ENCODE peak calls at places on chromosomes 2 and 18, in ten cellular contexts. One of them, this sample, is unnamed. For H3K4me1, the result is how much of the 10 kb centered on the place peaks cover.

GRCh38 chr2:165203689-165204559 is at the start of gene SCN3A:
- DNase-seq in fibroblast of lung: peak
- DNase-seq in cardiac muscle cell: peak
- DNase-seq in tibial artery: no peak
- DNase-seq in GM23248: peak
- DNase-seq in adrenal gland: peak
- DNase-seq in right cardiac atrium: no peak
- DNase-seq in naive thymus-derived CD4-positive, alpha-beta T cell: peak
- DNase-seq in CD8-positive, alpha-beta memory T cell: no peak
- DNase-seq in upper lobe of right lung: no peak
- DNase-seq in this sample: no peak

GRCh38 chr2:40213071-40213470 is 238.8 kb downstream of the SLC8A1 start:
- DNase-seq in fibroblast of lung: peak
- DNase-seq in cardiac muscle cell: no peak
- DNase-seq in tibial artery: no peak
- DNase-seq in GM23248: peak
- DNase-seq in adrenal gland: no peak
- DNase-seq in right cardiac atrium: no peak
- DNase-seq in naive thymus-derived CD4-positive, alpha-beta T cell: no peak
- DNase-seq in CD8-positive, alpha-beta memory T cell: no peak
- DNase-seq in upper lobe of right lung: no peak
- DNase-seq in this sample: no peak

GRCh38 chr2:62505649-62506420 is at the start of gene TMEM17:
- DNase-seq in fibroblast of lung: peak
- DNase-seq in cardiac muscle cell: peak
- DNase-seq in tibial artery: peak
- DNase-seq in GM23248: peak
- DNase-seq in adrenal gland: peak
- DNase-seq in right cardiac atrium: peak
- DNase-seq in naive thymus-derived CD4-positive, alpha-beta T cell: peak
- DNase-seq in CD8-positive, alpha-beta memory T cell: no peak
- DNase-seq in upper lobe of right lung: peak
- DNase-seq in this sample: peak

GRCh38 chr2:39851691-39852110 is 72.6 kb upstream of the THUMPD2 start:
- DNase-seq in fibroblast of lung: peak
- DNase-seq in cardiac muscle cell: no peak
- DNase-seq in tibial artery: no peak
- DNase-seq in GM23248: peak
- DNase-seq in adrenal gland: no peak
- DNase-seq in right cardiac atrium: no peak
- DNase-seq in naive thymus-derived CD4-positive, alpha-beta T cell: no peak
- DNase-seq in CD8-positive, alpha-beta memory T cell: no peak
- DNase-seq in upper lobe of right lung: no peak
- DNase-seq in this sample: no peak

GRCh38 chr18:62329676-62330454 is 4.8 kb downstream of the TNFRSF11A start:
- DNase-seq in fibroblast of lung: peak
- DNase-seq in cardiac muscle cell: peak
- DNase-seq in tibial artery: peak
- DNase-seq in GM23248: peak
- DNase-seq in adrenal gland: no peak
- DNase-seq in right cardiac atrium: peak
- DNase-seq in naive thymus-derived CD4-positive, alpha-beta T cell: peak
- DNase-seq in CD8-positive, alpha-beta memory T cell: peak
- DNase-seq in upper lobe of right lung: no peak
- DNase-seq in this sample: no peak

GRCh38 chr18:48412339-48412929 is 3.3 kb upstream of the ZBTB7C start:
- DNase-seq in fibroblast of lung: no peak
- DNase-seq in cardiac muscle cell: peak
- DNase-seq in tibial artery: no peak
- DNase-seq in GM23248: peak
- DNase-seq in adrenal gland: no peak
- DNase-seq in right cardiac atrium: no peak
- DNase-seq in naive thymus-derived CD4-positive, alpha-beta T cell: peak
- DNase-seq in CD8-positive, alpha-beta memory T cell: no peak
- DNase-seq in upper lobe of right lung: no peak
- DNase-seq in this sample: no peak

GRCh38 chr18:62131305-62131909 is 55.4 kb downstream of the PIGN start:
- DNase-seq in fibroblast of lung: peak
- DNase-seq in cardiac muscle cell: peak
- DNase-seq in tibial artery: no peak
- DNase-seq in GM23248: peak
- DNase-seq in adrenal gland: peak
- DNase-seq in right cardiac atrium: peak
- DNase-seq in naive thymus-derived CD4-positive, alpha-beta T cell: peak
- DNase-seq in CD8-positive, alpha-beta memory T cell: peak
- DNase-seq in upper lobe of right lung: no peak
- DNase-seq in this sample: no peak

GRCh38 chr2:66984864-66985263 is 412.3 kb upstream of the ETAA1 start:
- DNase-seq in fibroblast of lung: no peak
- DNase-seq in cardiac muscle cell: no peak
- DNase-seq in tibial artery: no peak
- DNase-seq in GM23248: no peak
- DNase-seq in adrenal gland: no peak
- DNase-seq in right cardiac atrium: no peak
- DNase-seq in naive thymus-derived CD4-positive, alpha-beta T cell: no peak
- DNase-seq in CD8-positive, alpha-beta memory T cell: no peak
- DNase-seq in upper lobe of right lung: no peak
- DNase-seq in this sample: no peak

GRCh38 chr2:3261511-3261910 is 116.1 kb downstream of the EIPR1 start:
- DNase-seq in fibroblast of lung: no peak
- DNase-seq in cardiac muscle cell: no peak
- DNase-seq in tibial artery: no peak
- DNase-seq in GM23248: no peak
- DNase-seq in adrenal gland: no peak
- DNase-seq in right cardiac atrium: no peak
- DNase-seq in naive thymus-derived CD4-positive, alpha-beta T cell: no peak
- DNase-seq in CD8-positive, alpha-beta memory T cell: no peak
- DNase-seq in upper lobe of right lung: no peak
- DNase-seq in this sample: peak

GRCh38 chr2:8966123-8966908 is 37.2 kb downstream of the MBOAT2 start:
- DNase-seq in fibroblast of lung: peak
- DNase-seq in cardiac muscle cell: no peak
- DNase-seq in tibial artery: no peak
- DNase-seq in GM23248: peak
- DNase-seq in adrenal gland: no peak
- DNase-seq in right cardiac atrium: no peak
- DNase-seq in naive thymus-derived CD4-positive, alpha-beta T cell: no peak
- DNase-seq in CD8-positive, alpha-beta memory T cell: no peak
- DNase-seq in upper lobe of right lung: no peak
- DNase-seq in this sample: no peak

GRCh38 chr2:181070119-181070833 is 89.9 kb downstream of the UBE2E3 start:
- DNase-seq in fibroblast of lung: peak
- DNase-seq in cardiac muscle cell: no peak
- DNase-seq in tibial artery: no peak
- DNase-seq in GM23248: peak
- DNase-seq in adrenal gland: no peak
- DNase-seq in right cardiac atrium: no peak
- DNase-seq in naive thymus-derived CD4-positive, alpha-beta T cell: no peak
- DNase-seq in CD8-positive, alpha-beta memory T cell: no peak
- DNase-seq in upper lobe of right lung: no peak
- DNase-seq in this sample: no peak

GRCh38 chr2:158098171-158098570 is 3.5 kb upstream of the UPP2 start:
- DNase-seq in fibroblast of lung: no peak
- DNase-seq in cardiac muscle cell: no peak
- DNase-seq in tibial artery: no peak
- DNase-seq in GM23248: no peak
- DNase-seq in adrenal gland: no peak
- DNase-seq in right cardiac atrium: no peak
- DNase-seq in naive thymus-derived CD4-positive, alpha-beta T cell: no peak
- DNase-seq in CD8-positive, alpha-beta memory T cell: no peak
- DNase-seq in upper lobe of right lung: no peak
- DNase-seq in this sample: no peak

DNA sequence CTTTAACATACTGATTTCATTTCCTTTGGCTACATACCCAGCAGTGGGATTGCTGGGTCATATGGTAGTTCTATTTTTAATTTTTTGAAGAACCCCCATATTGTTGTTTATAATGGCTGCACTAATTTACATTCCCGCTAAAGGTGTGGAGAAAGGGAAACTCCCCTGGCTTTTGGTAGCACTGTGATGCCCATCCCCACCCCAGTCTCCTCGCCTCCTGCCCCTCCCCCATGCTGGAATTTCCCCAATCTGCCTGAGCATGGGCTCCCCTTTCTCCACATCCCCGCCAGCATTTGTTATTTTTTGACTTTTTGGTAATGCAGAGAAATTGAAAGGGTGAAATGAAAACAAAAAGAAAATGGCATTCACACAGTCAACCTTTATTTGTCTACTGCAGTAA is 30.0 kb upstream of the SULT1C4 start:
- DNase-seq in fibroblast of lung: no peak
- DNase-seq in cardiac muscle cell: no peak
- DNase-seq in tibial artery: no peak
- DNase-seq in GM23248: no peak
- DNase-seq in adrenal gland: no peak
- DNase-seq in right cardiac atrium: no peak
- DNase-seq in naive thymus-derived CD4-positive, alpha-beta T cell: no peak
- DNase-seq in CD8-positive, alpha-beta memory T cell: no peak
- DNase-seq in upper lobe of right lung: no peak
- DNase-seq in this sample: no peak
- H3K4me1 ChIP-seq in fibroblast of lung: under half
- H3K4me1 ChIP-seq in cardiac muscle cell: under half
- H3K4me1 ChIP-seq in tibial artery: under half
- H3K4me1 ChIP-seq in GM23248: under half
- H3K4me1 ChIP-seq in adrenal gland: under half
- H3K4me1 ChIP-seq in right cardiac atrium: under half
- H3K4me1 ChIP-seq in naive thymus-derived CD4-positive, alpha-beta T cell: under half
- H3K4me1 ChIP-seq in CD8-positive, alpha-beta memory T cell: under half
- H3K4me1 ChIP-seq in upper lobe of right lung: under half
- H3K4me1 ChIP-seq in this sample: under half

GRCh38 chr2:216539120-216539519 is 40.5 kb downstream of the RPL37A start:
- DNase-seq in fibroblast of lung: no peak
- DNase-seq in cardiac muscle cell: no peak
- DNase-seq in tibial artery: no peak
- DNase-seq in GM23248: no peak
- DNase-seq in adrenal gland: no peak
- DNase-seq in right cardiac atrium: no peak
- DNase-seq in naive thymus-derived CD4-positive, alpha-beta T cell: no peak
- DNase-seq in CD8-positive, alpha-beta memory T cell: no peak
- DNase-seq in upper lobe of right lung: no peak
- DNase-seq in this sample: no peak

GRCh38 chr2:216536725-216537124 is 38.1 kb downstream of the RPL37A start:
- DNase-seq in fibroblast of lung: no peak
- DNase-seq in cardiac muscle cell: peak
- DNase-seq in tibial artery: no peak
- DNase-seq in GM23248: peak
- DNase-seq in adrenal gland: no peak
- DNase-seq in right cardiac atrium: peak
- DNase-seq in naive thymus-derived CD4-positive, alpha-beta T cell: no peak
- DNase-seq in CD8-positive, alpha-beta memory T cell: no peak
- DNase-seq in upper lobe of right lung: no peak
- DNase-seq in this sample: no peak

GRCh38 chr2:216538538-216538937 is 39.9 kb downstream of the RPL37A start:
- DNase-seq in fibroblast of lung: no peak
- DNase-seq in cardiac muscle cell: no peak
- DNase-seq in tibial artery: no peak
- DNase-seq in GM23248: no peak
- DNase-seq in adrenal gland: no peak
- DNase-seq in right cardiac atrium: no peak
- DNase-seq in naive thymus-derived CD4-positive, alpha-beta T cell: no peak
- DNase-seq in CD8-positive, alpha-beta memory T cell: no peak
- DNase-seq in upper lobe of right lung: no peak
- DNase-seq in this sample: no peak

GRCh38 chr2:216535454-216535995 is 36.9 kb downstream of the RPL37A start:
- DNase-seq in fibroblast of lung: peak
- DNase-seq in cardiac muscle cell: no peak
- DNase-seq in tibial artery: peak
- DNase-seq in GM23248: peak
- DNase-seq in adrenal gland: no peak
- DNase-seq in right cardiac atrium: peak
- DNase-seq in naive thymus-derived CD4-positive, alpha-beta T cell: no peak
- DNase-seq in CD8-positive, alpha-beta memory T cell: no peak
- DNase-seq in upper lobe of right lung: no peak
- DNase-seq in this sample: no peak

DNA sequence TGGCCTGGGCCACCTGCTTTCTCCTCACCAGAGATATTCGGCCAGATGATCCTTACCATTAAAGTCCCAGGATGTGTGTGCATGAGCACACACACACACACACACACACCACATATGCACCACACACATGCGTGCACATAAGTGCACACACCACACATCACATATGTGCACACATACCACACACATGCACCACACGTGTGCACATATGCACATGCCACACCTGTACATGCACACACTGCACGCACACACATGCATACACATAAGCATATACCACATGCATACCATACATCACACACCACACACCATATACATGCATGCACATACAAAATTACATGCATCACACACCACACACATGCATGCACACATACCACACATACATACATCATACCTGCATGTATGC is 38.7 kb downstream of the RPL37A start:
- DNase-seq in fibroblast of lung: no peak
- DNase-seq in cardiac muscle cell: no peak
- DNase-seq in tibial artery: no peak
- DNase-seq in GM23248: no peak
- DNase-seq in adrenal gland: no peak
- DNase-seq in right cardiac atrium: no peak
- DNase-seq in naive thymus-derived CD4-positive, alpha-beta T cell: no peak
- DNase-seq in CD8-positive, alpha-beta memory T cell: no peak
- DNase-seq in upper lobe of right lung: no peak
- DNase-seq in this sample: no peak
- H3K4me1 ChIP-seq in fibroblast of lung: under half
- H3K4me1 ChIP-seq in cardiac muscle cell: under half
- H3K4me1 ChIP-seq in tibial artery: under half
- H3K4me1 ChIP-seq in GM23248: under half
- H3K4me1 ChIP-seq in adrenal gland: under half
- H3K4me1 ChIP-seq in right cardiac atrium: under half
- H3K4me1 ChIP-seq in naive thymus-derived CD4-positive, alpha-beta T cell: under half
- H3K4me1 ChIP-seq in CD8-positive, alpha-beta memory T cell: under half
- H3K4me1 ChIP-seq in upper lobe of right lung: under half
- H3K4me1 ChIP-seq in this sample: half or more

DNA sequence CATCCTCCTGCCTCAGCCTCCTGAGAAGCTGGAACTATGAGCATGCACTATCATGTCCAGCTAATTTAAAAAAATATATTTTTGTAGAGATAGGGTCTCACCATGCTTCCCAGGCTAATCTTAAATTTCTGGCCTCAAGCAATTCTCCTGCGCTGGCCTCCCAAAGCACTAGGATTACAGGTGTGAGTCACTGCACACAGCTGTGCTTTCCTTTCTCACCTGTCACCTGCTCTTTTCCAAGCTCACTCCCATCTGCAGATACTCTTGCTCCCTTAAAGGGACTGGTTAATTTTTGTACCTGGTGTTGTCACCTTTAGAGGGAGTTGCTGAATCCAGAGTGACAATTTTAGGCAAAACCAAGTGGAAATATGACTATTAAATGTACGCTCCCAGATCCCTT is 178.2 kb downstream of the LOXHD1 start:
- DNase-seq in fibroblast of lung: no peak
- DNase-seq in cardiac muscle cell: no peak
- DNase-seq in tibial artery: no peak
- DNase-seq in GM23248: no peak
- DNase-seq in adrenal gland: no peak
- DNase-seq in right cardiac atrium: no peak
- DNase-seq in naive thymus-derived CD4-positive, alpha-beta T cell: no peak
- DNase-seq in CD8-positive, alpha-beta memory T cell: no peak
- DNase-seq in upper lobe of right lung: no peak
- DNase-seq in this sample: no peak
- H3K4me1 ChIP-seq in fibroblast of lung: under half
- H3K4me1 ChIP-seq in cardiac muscle cell: under half
- H3K4me1 ChIP-seq in tibial artery: under half
- H3K4me1 ChIP-seq in GM23248: under half
- H3K4me1 ChIP-seq in adrenal gland: under half
- H3K4me1 ChIP-seq in right cardiac atrium: under half
- H3K4me1 ChIP-seq in naive thymus-derived CD4-positive, alpha-beta T cell: under half
- H3K4me1 ChIP-seq in CD8-positive, alpha-beta memory T cell: under half
- H3K4me1 ChIP-seq in upper lobe of right lung: under half
- H3K4me1 ChIP-seq in this sample: under half

GRCh38 chr2:105783151-105783738 is 38.5 kb downstream of the NCK2 start:
- DNase-seq in fibroblast of lung: no peak
- DNase-seq in cardiac muscle cell: no peak
- DNase-seq in tibial artery: no peak
- DNase-seq in GM23248: no peak
- DNase-seq in adrenal gland: no peak
- DNase-seq in right cardiac atrium: no peak
- DNase-seq in naive thymus-derived CD4-positive, alpha-beta T cell: no peak
- DNase-seq in CD8-positive, alpha-beta memory T cell: peak
- DNase-seq in upper lobe of right lung: no peak
- DNase-seq in this sample: no peak
- H3K4me1 ChIP-seq in fibroblast of lung: under half
- H3K4me1 ChIP-seq in cardiac muscle cell: under half
- H3K4me1 ChIP-seq in tibial artery: under half
- H3K4me1 ChIP-seq in GM23248: under half
- H3K4me1 ChIP-seq in adrenal gland: under half
- H3K4me1 ChIP-seq in right cardiac atrium: under half
- H3K4me1 ChIP-seq in naive thymus-derived CD4-positive, alpha-beta T cell: half or more
- H3K4me1 ChIP-seq in CD8-positive, alpha-beta memory T cell: half or more
- H3K4me1 ChIP-seq in upper lobe of right lung: under half
- H3K4me1 ChIP-seq in this sample: half or more

This sample was measured in spleen.